ENCODE peak calls at places on chromosomes 16 and 17, in six cellular contexts. S, Y, V, M, D and B are unnamed samples.

GRCh38 chr16:73043828-73044493 is 4.0 kb downstream of the ZFHX3 start:
- DNase-seq in S (no peak), Y (no peak), V (no peak), M (no peak), D (no peak), B (no peak)

GRCh38 chr17:74840989-74841666 is 18.6 kb downstream of the GRIN2C start:
- DNase-seq in S (no peak), Y (peak), V (no peak), M (no peak), D (peak), B (no peak)

GRCh38 chr16:56776562-56776961 is 46.6 kb downstream of the NUP93 start:
- DNase-seq in S (no peak), Y (no peak), V (no peak), M (no peak), D (peak), B (no peak)

GRCh38 chr17:40450175-40450574 is 6.9 kb downstream of the IGFBP4 start:
- DNase-seq in S (no peak), Y (no peak), V (peak), M (no peak), D (no peak), B (no peak)

GRCh38 chr17:27345141-27345904 is 51.4 kb downstream of the WSB1 start:
- DNase-seq in S (no peak), Y (no peak), V (peak), M (no peak), D (no peak), B (peak)

GRCh38 chr16:77744136-77744535 is 21.8 kb downstream of the NUDT7 start:
- DNase-seq in S (no peak), Y (no peak), V (no peak), M (peak), D (no peak), B (no peak)

GRCh38 chr16:12317121-12317810 is 340.7 kb downstream of the SNX29 start:
- DNase-seq in S (no peak), Y (no peak), V (no peak), M (no peak), D (no peak), B (no peak)

GRCh38 chr16:31453255-31454204 is 5.8 kb upstream of the ARMC5 start:
- DNase-seq in S (no peak), Y (peak), V (no peak), M (no peak), D (peak), B (no peak)

GRCh38 chr16:56288019-56288418 is 96.7 kb downstream of the GNAO1 start:
- DNase-seq in S (no peak), Y (no peak), V (no peak), M (no peak), D (no peak), B (no peak)

GRCh38 chr17:81365148-81365600 is 30.1 kb upstream of the BAHCC1 start:
- DNase-seq in S (no peak), Y (no peak), V (peak), M (no peak), D (peak), B (no peak)

GRCh38 chr17:34638526-34639260 is 59.3 kb downstream of the TMEM132E start:
- DNase-seq in S (no peak), Y (no peak), V (no peak), M (no peak), D (no peak), B (no peak)
- TF ChIP-seq CTCF in S (no peak), Y (no peak), V (no peak), M (no peak), D (no peak), B (no peak)

GRCh38 chr17:43543771-43544575 is 2.2 kb downstream of the ETV4 start:
- DNase-seq in S (no peak), Y (no peak), V (no peak), M (no peak), D (no peak), B (no peak)
- H3K4me3 ChIP-seq in S (no peak), Y (no peak), V (peak), M (peak), D (no peak), B (peak)

GRCh38 chr17:82932146-82933005 is 92.6 kb upstream of the ZNF750 start:
- DNase-seq in S (no peak), Y (no peak), V (no peak), M (peak), D (no peak), B (no peak)

GRCh38 chr17:82935944-82936767 is 96.3 kb upstream of the ZNF750 start:
- DNase-seq in S (no peak), Y (peak), V (no peak), M (no peak), D (no peak), B (no peak)

GRCh38 chr17:82933006-82933310 is 93.1 kb upstream of the ZNF750 start:
- DNase-seq in S (no peak), Y (no peak), V (no peak), M (no peak), D (no peak), B (no peak)

GRCh38 chr17:82931696-82932060 is 91.9 kb upstream of the ZNF750 start:
- DNase-seq in S (peak), Y (peak), V (no peak), M (peak), D (no peak), B (no peak)

GRCh38 chr17:82933911-82934310 is 94.1 kb upstream of the ZNF750 start:
- DNase-seq in S (no peak), Y (peak), V (no peak), M (no peak), D (no peak), B (no peak)
- TF ChIP-seq CTCF in S (no peak), Y (peak), V (peak), M (peak), D (no peak), B (peak)

GRCh38 chr16:68734782-68735181 is 2.3 kb upstream of the CDH1 start:
- DNase-seq in S (no peak), Y (no peak), V (no peak), M (no peak), D (no peak), B (no peak)

GRCh38 chr16:68737730-68738590 is 868 bp downstream of the CDH1 start:
- DNase-seq in S (no peak), Y (no peak), V (peak), M (no peak), D (peak), B (no peak)

GRCh38 chr16:68739964-68740627 is 3.0 kb downstream of the CDH1 start:
- DNase-seq in S (no peak), Y (no peak), V (no peak), M (no peak), D (no peak), B (peak)

GRCh38 chr16:68736561-68736960 is 531 bp upstream of the CDH1 start:
- DNase-seq in S (no peak), Y (no peak), V (no peak), M (no peak), D (no peak), B (no peak)

DNA sequence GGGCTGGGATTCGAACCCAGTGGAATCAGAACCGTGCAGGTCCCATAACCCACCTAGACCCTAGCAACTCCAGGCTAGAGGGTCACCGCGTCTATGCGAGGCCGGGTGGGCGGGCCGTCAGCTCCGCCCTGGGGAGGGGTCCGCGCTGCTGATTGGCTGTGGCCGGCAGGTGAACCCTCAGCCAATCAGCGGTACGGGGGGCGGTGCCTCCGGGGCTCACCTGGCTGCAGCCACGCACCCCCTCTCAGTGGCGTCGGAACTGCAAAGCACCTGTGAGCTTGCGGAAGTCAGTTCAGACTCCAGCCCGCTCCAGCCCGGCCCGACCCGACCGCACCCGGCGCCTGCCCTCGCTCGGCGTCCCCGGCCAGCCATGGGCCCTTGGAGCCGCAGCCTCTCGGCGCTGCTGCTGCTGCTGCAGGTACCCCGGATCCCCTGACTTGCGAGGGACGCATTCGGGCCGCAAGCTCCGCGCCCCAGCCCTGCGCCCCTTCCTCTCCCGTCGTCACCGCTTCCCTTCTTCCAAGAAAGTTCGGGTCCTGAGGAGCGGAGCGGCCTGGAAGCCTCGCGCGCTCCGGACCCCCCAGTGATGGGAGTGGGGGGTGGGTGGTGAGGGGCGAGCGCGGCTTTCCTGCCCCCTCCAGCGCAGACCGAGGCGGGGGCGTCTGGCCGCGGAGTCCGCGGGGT is at the start of gene CDH1:
- DNase-seq in S (no peak), Y (no peak), V (peak), M (no peak), D (peak), B (no peak)
- H3K4me3 ChIP-seq in S (no peak), Y (no peak), V (peak), M (no peak), D (peak), B (peak)